ENCODE peak calls at places on chromosomes 16 and 17, in eight cellular contexts. O is BE2C, M is stomach, H is foreskin keratinocyte, P is adrenal gland, R is uterus, B is upper lobe of right lung, Q is body of pancreas. G is an unnamed sample. For H3K27me3, the result is how much of the 10 kb centered on the place peaks cover.

GRCh38 chr17:19676901-19677300 is 28.4 kb downstream of the ALDH3A2 start:
- DNase-seq in R (no peak), P (no peak), H (no peak), B (no peak), M (no peak), Q (no peak), O (no peak), G (no peak)

GRCh38 chr16:60945225-60945624 is 1091.0 kb downstream of the CDH8 start:
- DNase-seq in B (no peak), M (no peak), Q (no peak), H (no peak), O (no peak), R (no peak), P (no peak), G (no peak)

GRCh38 chr17:47288531-47289116 is 35.0 kb downstream of the ITGB3 start:
- DNase-seq in B (no peak), M (no peak), Q (no peak), R (no peak), P (no peak), O (no peak), H (no peak), G (no peak)

GRCh38 chr17:40535438-40535837 is 29.8 kb downstream of the CCR7 start:
- DNase-seq in B (no peak), O (no peak), M (no peak), H (no peak), Q (no peak), R (no peak), P (no peak), G (no peak)

GRCh38 chr17:77206557-77206956 is 65.8 kb downstream of the SEC14L1 start:
- DNase-seq in H (no peak), O (no peak), R (no peak), M (no peak), Q (no peak), P (no peak), B (no peak), G (no peak)

GRCh38 chr17:82297280-82297803 is 20.1 kb downstream of the CD7 start:
- DNase-seq in B (peak), O (peak), H (no peak), Q (peak), R (peak), M (peak), P (peak), G (peak)

GRCh38 chr16:85304337-85304736 is 192.1 kb upstream of the CIBAR2 start:
- DNase-seq in Q (no peak), B (no peak), R (no peak), M (no peak), P (no peak), O (no peak), H (no peak), G (no peak)

GRCh38 chr16:86509759-86510464 is 415 bp upstream of the FOXF1 start:
- DNase-seq in R (peak), Q (no peak), H (no peak), M (peak), O (no peak), P (no peak), B (no peak), G (no peak)

GRCh38 chr17:39639566-39640458 is 2.9 kb downstream of the STARD3 start:
- DNase-seq in Q (no peak), O (no peak), P (no peak), M (no peak), B (no peak), H (no peak), R (no peak), G (no peak)

GRCh38 chr17:80513892-80514291 is 30.7 kb upstream of the RPTOR start:
- DNase-seq in Q (no peak), P (no peak), O (no peak), H (no peak), M (no peak), R (no peak), B (no peak), G (no peak)

GRCh38 chr16:89052824-89053724 is 40.6 kb upstream of the ACSF3 start:
- DNase-seq in O (no peak), H (no peak), R (no peak), P (no peak), Q (no peak), B (no peak), M (peak), G (no peak)

GRCh38 chr17:63222655-63223054 is 223.5 kb downstream of the CYB561 start:
- DNase-seq in B (no peak), Q (no peak), R (no peak), O (peak), P (no peak), M (no peak), H (peak), G (no peak)

GRCh38 chr16:78210305-78210704 is 110.9 kb downstream of the WWOX start:
- DNase-seq in M (no peak), P (no peak), O (no peak), R (no peak), Q (no peak), B (no peak), H (peak), G (no peak)

GRCh38 chr17:42051013-42051400 is 606 bp upstream of the C17orf113 start:
- DNase-seq in Q (no peak), M (no peak), R (no peak), B (no peak), P (no peak), O (no peak), H (no peak), G (no peak)
- H3K27me3 ChIP-seq in Q (under half), M (under half), R (under half), B (under half), P (under half), O (under half), H (half or more), G (under half)

GRCh38 chr16:747978-748746 is 7.4 kb upstream of the CIAO3 start:
- DNase-seq in R (no peak), H (no peak), O (no peak), M (no peak), P (no peak), B (no peak), Q (no peak), G (no peak)

GRCh38 chr16:743794-744500 is 3.1 kb upstream of the CIAO3 start:
- DNase-seq in M (no peak), Q (no peak), B (no peak), P (no peak), O (peak), R (no peak), H (no peak), G (no peak)

GRCh38 chr16:749010-749409 is 8.2 kb upstream of the CIAO3 start:
- DNase-seq in Q (no peak), H (no peak), B (no peak), O (no peak), P (no peak), M (no peak), R (no peak), G (no peak)

GRCh38 chr16:746637-747036 is 5.8 kb upstream of the CIAO3 start:
- DNase-seq in R (no peak), Q (no peak), B (no peak), H (no peak), O (no peak), M (no peak), P (no peak), G (no peak)

DNA sequence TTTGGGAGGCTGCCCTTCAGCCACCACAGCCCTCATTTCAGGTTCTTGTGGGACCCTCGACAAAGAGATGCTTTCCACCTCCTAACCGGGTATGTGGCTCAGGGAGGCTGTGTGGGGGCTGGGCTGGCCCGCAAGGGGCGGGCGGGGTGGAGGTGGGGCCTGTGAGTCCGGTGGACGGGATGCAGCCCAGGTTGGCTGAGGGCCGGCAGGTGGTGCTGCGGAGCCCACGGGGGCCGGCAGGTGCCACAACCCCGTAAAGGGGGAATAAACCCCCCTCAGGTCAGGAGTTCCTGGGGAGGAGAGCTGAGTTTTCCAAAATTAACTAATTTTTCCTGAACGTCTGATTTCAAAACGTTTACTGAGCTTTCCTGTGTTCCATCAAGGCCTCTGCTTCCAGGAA is 4.9 kb upstream of the CIAO3 start:
- DNase-seq in O (peak), P (no peak), H (no peak), M (peak), B (peak), Q (no peak), R (no peak), G (no peak)
- TF ChIP-seq CTCF in O (peak), P (no peak), H (peak), M (no peak), B (peak), Q (peak), R (no peak), G (no peak)

DNA sequence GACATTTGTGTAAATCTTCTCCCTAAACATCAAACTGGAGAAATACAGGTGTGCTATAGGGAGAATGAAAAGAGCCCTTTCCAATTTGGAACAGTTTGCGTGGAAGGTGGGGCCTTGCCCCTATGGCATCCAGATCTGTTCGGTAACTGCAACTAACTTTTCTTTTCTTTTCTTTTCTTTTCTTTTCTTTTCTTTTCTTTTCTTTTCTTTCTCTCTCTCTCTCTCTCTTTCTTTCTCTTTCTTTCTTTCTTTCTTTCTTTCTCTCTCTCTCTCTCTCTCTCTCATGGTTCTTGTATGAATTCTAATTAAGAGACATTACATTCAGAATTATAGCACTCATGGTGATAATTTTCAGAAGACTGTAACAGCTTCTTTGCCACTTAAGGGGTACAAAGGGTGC is 69.6 kb downstream of the KSR1 start:
- DNase-seq in B (no peak), Q (no peak), R (no peak), M (no peak), O (no peak), H (no peak), P (no peak), G (no peak)
- H3K27me3 ChIP-seq in B (under half), Q (under half), R (under half), M (under half), O (under half), H (under half), P (under half), G (under half)

DNA sequence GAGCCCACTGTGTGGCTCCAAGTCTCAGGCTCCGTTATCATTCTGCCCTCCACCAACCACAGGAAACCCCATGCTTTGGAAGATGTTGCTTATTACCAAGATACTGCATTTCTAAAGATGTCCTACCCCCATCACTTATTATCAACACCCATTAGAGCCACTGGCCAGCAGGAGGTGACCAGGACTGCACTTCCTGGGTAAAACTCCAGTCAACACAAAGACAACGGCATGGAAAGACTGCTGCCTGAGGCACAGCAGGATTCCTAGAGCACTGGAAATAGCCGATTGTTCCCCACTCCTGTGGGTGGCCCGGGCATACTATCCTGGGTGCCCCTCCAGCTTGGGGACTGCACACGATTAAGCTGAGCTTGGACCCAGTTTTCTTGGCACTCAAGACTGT is 133.7 kb downstream of the AATF start:
- DNase-seq in M (no peak), Q (no peak), O (no peak), P (no peak), H (no peak), B (no peak), R (no peak), G (no peak)
- TF ChIP-seq CTCF in M (no peak), Q (no peak), O (no peak), P (no peak), H (no peak), B (no peak), R (no peak), G (no peak)

DNA sequence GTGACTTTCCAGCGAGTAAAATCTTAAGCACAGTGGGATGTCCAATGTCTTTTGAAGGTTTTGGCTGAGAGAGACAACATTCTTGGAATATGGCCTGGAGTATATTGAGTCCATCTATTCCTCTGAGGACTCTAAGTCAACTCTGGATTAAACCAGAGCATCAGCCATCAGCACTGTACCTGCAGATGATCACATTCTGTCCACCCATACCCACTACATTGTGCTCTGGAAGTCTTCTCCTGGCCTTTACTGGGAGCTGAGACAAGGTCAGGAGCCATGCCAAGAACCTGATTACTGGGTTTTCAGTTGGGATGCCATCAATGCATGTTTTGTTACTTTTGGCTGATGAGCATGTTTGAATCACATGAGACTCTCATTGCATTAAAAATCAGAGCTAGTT is 63.5 kb upstream of the CDH11 start:
- DNase-seq in R (no peak), P (no peak), M (no peak), O (no peak), B (no peak), H (no peak), Q (no peak), G (no peak)
- H3K27me3 ChIP-seq in R (under half), P (under half), M (under half), O (under half), B (under half), H (under half), Q (under half), G (under half)

GRCh38 chr17:11668633-11669032 is 70.4 kb downstream of the DNAH9 start:
- DNase-seq in H (no peak), R (no peak), O (no peak), Q (no peak), P (no peak), B (no peak), M (no peak), G (no peak)
- TF ChIP-seq CTCF in H (no peak), R (no peak), O (no peak), Q (no peak), P (no peak), B (no peak), M (no peak), G (no peak)

GRCh38 chr17:36151891-36152638 is 24.4 kb downstream of the TBC1D3B start:
- DNase-seq in M (no peak), P (no peak), Q (no peak), B (no peak), R (no peak), H (no peak), O (no peak), G (no peak)

GRCh38 chr17:36147601-36148000 is 28.8 kb downstream of the TBC1D3B start:
- DNase-seq in H (no peak), Q (no peak), O (no peak), R (no peak), M (no peak), P (no peak), B (no peak), G (no peak)

GRCh38 chr17:36148559-36149295 is 27.7 kb downstream of the TBC1D3B start:
- DNase-seq in P (peak), O (peak), H (no peak), R (peak), B (peak), M (peak), Q (peak), G (peak)

GRCh38 chr17:36152639-36153120 is 23.8 kb downstream of the TBC1D3B start:
- DNase-seq in B (no peak), O (no peak), M (no peak), H (no peak), R (no peak), P (no peak), Q (no peak), G (peak)

GRCh38 chr17:36149296-36149820 is 27.1 kb downstream of the TBC1D3B start:
- DNase-seq in M (no peak), O (no peak), B (no peak), R (peak), P (no peak), Q (peak), H (no peak), G (peak)
- H3K27me3 ChIP-seq in M (under half), O (under half), B (under half), R (under half), P (under half), Q (under half), H (under half), G (under half)

GRCh38 chr17:65218261-65218660 is 81.1 kb downstream of the RGS9 start:
- DNase-seq in H (no peak), B (no peak), O (no peak), Q (no peak), M (no peak), R (no peak), P (no peak), G (no peak)

GRCh38 chr17:65219707-65220106 is 82.5 kb downstream of the RGS9 start:
- DNase-seq in H (no peak), Q (no peak), O (no peak), M (no peak), R (no peak), B (no peak), P (no peak), G (no peak)

GRCh38 chr17:65222216-65222738 is 85.1 kb downstream of the RGS9 start:
- DNase-seq in H (no peak), R (no peak), O (no peak), Q (no peak), B (no peak), P (no peak), M (no peak), G (no peak)

GRCh38 chr17:65220732-65221131 is 83.6 kb downstream of the RGS9 start:
- DNase-seq in O (no peak), R (no peak), B (no peak), P (no peak), Q (no peak), H (no peak), M (no peak), G (no peak)

GRCh38 chr17:65219124-65219523 is 82.0 kb downstream of the RGS9 start:
- DNase-seq in Q (no peak), H (no peak), P (no peak), O (no peak), R (no peak), M (no peak), B (no peak), G (no peak)
- TF ChIP-seq CTCF in Q (no peak), H (peak), P (no peak), O (peak), R (no peak), M (no peak), B (no peak), G (no peak)